ENCODE peak calls at places on chromosomes 1 and 21, in four cellular contexts. Z is neuronal stem cell; M is A549; R is CD8-positive, alpha-beta T cell. K is an unnamed sample.

GRCh38 chr1:171817511-171818265 is 23.6 kb upstream of the DNM3 start:
- DNase-seq in R (no peak), Z (no peak), M (peak), K (no peak)

GRCh38 chr1:222031286-222031685 is 289.4 kb upstream of the DUSP10 start:
- DNase-seq in R (no peak), M (no peak), Z (no peak), K (no peak)

GRCh38 chr1:8818325-8818775 is 910 bp upstream of the RERE start:
- DNase-seq in M (peak), R (no peak), Z (no peak), K (peak)

GRCh38 chr1:15308621-15309027 is 61.6 kb downstream of the FHAD1 start:
- DNase-seq in M (no peak), Z (no peak), R (no peak), K (no peak)

GRCh38 chr1:187047298-187047697 is 218.5 kb downstream of the PLA2G4A start:
- DNase-seq in M (no peak), R (no peak), Z (no peak), K (no peak)

GRCh38 chr1:19676438-19676922 is 11.8 kb downstream of the HTR6 start:
- DNase-seq in Z (peak), M (no peak), R (no peak), K (no peak)

GRCh38 chr21:29540289-29540688 is 241.6 kb downstream of the BACH1 start:
- DNase-seq in Z (no peak), M (no peak), R (no peak), K (no peak)

GRCh38 chr1:153363641-153364040 is 6.0 kb downstream of the S100A9 start:
- DNase-seq in R (peak), M (no peak), Z (no peak), K (no peak)

GRCh38 chr1:17539526-17540254 is at the start of gene ARHGEF10L:
- DNase-seq in R (no peak), Z (peak), M (no peak), K (no peak)

GRCh38 chr1:10020668-10021067 is 12.1 kb upstream of the UBE4B start:
- DNase-seq in Z (no peak), R (no peak), M (no peak), K (no peak)

GRCh38 chr1:104195395-104195794 is 445.7 kb downstream of the AMY1C start:
- DNase-seq in M (no peak), R (no peak), Z (no peak), K (no peak)

GRCh38 chr1:90721210-90722194 is 4.4 kb upstream of the BARHL2 start:
- DNase-seq in M (peak), Z (no peak), R (peak), K (no peak)

GRCh38 chr1:183497218-183497617 is 24.9 kb downstream of the SMG7 start:
- DNase-seq in R (no peak), Z (no peak), M (no peak), K (no peak)

GRCh38 chr1:147115496-147115895 is 56.8 kb downstream of the PRKAB2 start:
- DNase-seq in M (no peak), Z (no peak), R (no peak), K (no peak)

GRCh38 chr1:153816283-153816904 is 41.2 kb downstream of the SLC27A3 start:
- DNase-seq in M (no peak), R (no peak), Z (no peak), K (no peak)

GRCh38 chr1:224433671-224434446 is 738 bp downstream of the WDR26 start:
- DNase-seq in R (peak), Z (peak), M (no peak), K (peak)

GRCh38 chr1:107434379-107434728 is 293.5 kb downstream of the NTNG1 start:
- DNase-seq in M (no peak), R (no peak), Z (no peak), K (no peak)

GRCh38 chr1:208154679-208155078 is 89.5 kb downstream of the PLXNA2 start:
- DNase-seq in Z (no peak), R (no peak), M (no peak), K (no peak)

GRCh38 chr1:204694145-204694544 is 8.6 kb upstream of the LRRN2 start:
- DNase-seq in R (no peak), Z (no peak), M (no peak), K (no peak)

GRCh38 chr1:30798389-30798951 is 40.9 kb upstream of the LAPTM5 start:
- DNase-seq in Z (no peak), R (no peak), M (no peak), K (no peak)

GRCh38 chr1:50591598-50591997 is 168.4 kb upstream of the DMRTA2 start:
- DNase-seq in Z (no peak), M (no peak), R (no peak), K (no peak)

GRCh38 chr1:12047120-12047876 is 15.8 kb upstream of the TNFRSF8 start:
- DNase-seq in Z (no peak), R (no peak), M (no peak), K (no peak)

GRCh38 chr1:236016083-236016482 is 48.8 kb downstream of the NID1 start:
- DNase-seq in R (peak), M (no peak), Z (no peak), K (no peak)

GRCh38 chr1:54405894-54406293 is 300 bp downstream of the SSBP3 start:
- DNase-seq in M (no peak), R (no peak), Z (no peak), K (no peak)

GRCh38 chr21:25638634-25639166 is 358 bp upstream of the JAM2 start:
- DNase-seq in M (no peak), R (no peak), Z (peak), K (no peak)

GRCh38 chr1:211935448-211935970 is 99.8 kb downstream of the INTS7 start:
- DNase-seq in Z (no peak), M (no peak), R (no peak), K (no peak)

GRCh38 chr1:25006770-25007169 is 76.7 kb upstream of the RUNX3 start:
- DNase-seq in Z (no peak), R (no peak), M (no peak), K (no peak)

GRCh38 chr1:232183802-232184201 is 446.1 kb downstream of the SIPA1L2 start:
- DNase-seq in M (no peak), Z (no peak), R (no peak), K (no peak)

GRCh38 chr1:93575586-93576271 is 105.9 kb downstream of the BCAR3 start:
- DNase-seq in R (no peak), Z (peak), M (no peak), K (no peak)

GRCh38 chr21:35350965-35351364 is 301.9 kb upstream of the RUNX1 start:
- DNase-seq in R (no peak), M (no peak), Z (no peak), K (no peak)

GRCh38 chr1:10400013-10400412 is 1.1 kb downstream of the PGD start:
- DNase-seq in Z (no peak), R (no peak), M (no peak), K (no peak)

GRCh38 chr1:46134660-46135331 is 2.4 kb upstream of the PIK3R3 start:
- DNase-seq in Z (no peak), R (no peak), M (peak), K (peak)

GRCh38 chr1:79815115-79815514 is 808.6 kb upstream of the ADGRL4 start:
- DNase-seq in R (no peak), Z (no peak), M (no peak), K (no peak)

GRCh38 chr1:183234660-183235476 is 48.8 kb downstream of the LAMC2 start:
- DNase-seq in M (peak), Z (peak), R (no peak), K (peak)

GRCh38 chr1:62212411-62212810 is 17.8 kb downstream of the L1TD1 start:
- DNase-seq in M (no peak), Z (no peak), R (no peak), K (no peak)

GRCh38 chr1:40435471-40435870 is 14.8 kb upstream of the ZFP69B start:
- DNase-seq in Z (no peak), M (no peak), R (no peak), K (no peak)

GRCh38 chr1:201593200-201593828 is 54.4 kb downstream of the NAV1 start:
- DNase-seq in M (peak), R (no peak), Z (no peak), K (no peak)

GRCh38 chr1:44802306-44803061 is 2.3 kb downstream of the PLK3 start:
- DNase-seq in R (no peak), Z (peak), M (no peak), K (no peak)

GRCh38 chr1:84692391-84692790 is 2.1 kb upstream of the SSX2IP start:
- DNase-seq in M (no peak), R (no peak), Z (no peak), K (no peak)

DNA sequence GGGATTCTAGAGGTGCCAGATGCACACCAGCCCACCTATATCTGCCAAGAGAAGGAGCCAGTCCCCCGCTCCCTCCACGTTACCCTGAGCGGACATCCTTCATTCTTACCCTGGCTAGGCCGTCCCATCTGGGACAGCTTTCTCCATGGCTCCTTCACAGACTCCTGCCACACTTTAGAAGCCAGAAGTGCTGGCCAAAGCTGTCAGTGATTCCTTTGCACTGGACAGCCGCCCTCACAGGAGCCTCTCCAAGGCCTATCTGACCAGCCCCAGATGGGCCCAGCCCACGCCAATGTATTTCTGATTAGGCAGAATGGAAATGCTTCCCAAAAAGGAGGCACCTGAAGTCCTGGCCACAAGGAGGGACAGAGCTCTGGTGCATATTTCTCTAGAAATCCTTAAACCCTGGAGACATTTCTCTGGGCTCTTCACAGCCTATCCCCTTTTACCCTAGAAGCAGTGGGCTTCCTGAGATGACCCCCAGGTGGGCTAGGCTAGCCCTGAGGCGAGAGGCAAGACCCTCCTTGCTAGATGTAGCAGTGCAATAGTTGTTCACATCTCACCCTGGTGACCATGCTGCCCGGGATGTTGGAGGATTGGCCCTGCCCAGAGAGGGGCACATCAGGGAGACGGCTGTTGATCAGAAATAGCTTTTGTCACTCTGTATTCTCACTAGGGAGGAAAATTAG is 44.1 kb downstream of the RASSF5 start:
- DNase-seq in M (no peak), R (no peak), Z (no peak), K (no peak)
- H3K27ac ChIP-seq in M (no peak), R (peak), Z (no peak), K (no peak)

GRCh38 chr1:23101891-23102688 is 66.6 kb downstream of the LUZP1 start:
- DNase-seq in Z (no peak), M (no peak), R (no peak), K (no peak)

GRCh38 chr1:23099171-23099536 is 69.5 kb downstream of the LUZP1 start:
- DNase-seq in M (no peak), R (no peak), Z (no peak), K (no peak)

GRCh38 chr1:23098463-23099170 is 70.0 kb downstream of the LUZP1 start:
- DNase-seq in Z (peak), R (peak), M (peak), K (peak)

GRCh38 chr1:23101101-23101827 is 67.4 kb downstream of the LUZP1 start:
- DNase-seq in Z (no peak), M (peak), R (no peak), K (no peak)

GRCh38 chr1:23100074-23100748 is 68.4 kb downstream of the LUZP1 start:
- DNase-seq in Z (peak), R (no peak), M (peak), K (peak)
- H3K27ac ChIP-seq in Z (peak), R (no peak), M (peak), K (peak)

GRCh38 chr1:228917342-228917741 is 182.1 kb downstream of the RHOU start:
- DNase-seq in R (no peak), M (no peak), Z (no peak), K (no peak)

GRCh38 chr1:228911225-228911624 is 175.9 kb downstream of the RHOU start:
- DNase-seq in M (no peak), Z (no peak), R (no peak), K (no peak)

GRCh38 chr1:228918335-228918734 is 183.1 kb downstream of the RHOU start:
- DNase-seq in M (no peak), Z (no peak), R (no peak), K (no peak)

GRCh38 chr1:228914700-228915099 is 179.4 kb downstream of the RHOU start:
- DNase-seq in Z (no peak), R (no peak), M (no peak), K (peak)

GRCh38 chr1:228913649-228914048 is 178.4 kb downstream of the RHOU start:
- DNase-seq in Z (peak), M (no peak), R (no peak), K (peak)
- H3K27ac ChIP-seq in Z (peak), M (no peak), R (no peak), K (no peak)

GRCh38 chr1:99975569-99975968 is 5.8 kb downstream of the SLC35A3 start:
- DNase-seq in Z (no peak), R (no peak), M (no peak), K (no peak)
- H3K27ac ChIP-seq in Z (no peak), R (no peak), M (no peak), K (no peak)

GRCh38 chr1:226428348-226429050 is 20.6 kb upstream of the PARP1 start:
- DNase-seq in Z (no peak), R (no peak), M (no peak), K (no peak)
- H3K27ac ChIP-seq in Z (no peak), R (no peak), M (no peak), K (no peak)

GRCh38 chr1:169529068-169529642 is 43.4 kb upstream of the SLC19A2 start:
- DNase-seq in Z (peak), M (no peak), R (no peak), K (no peak)
- H3K27ac ChIP-seq in Z (no peak), M (no peak), R (no peak), K (no peak)

DNA sequence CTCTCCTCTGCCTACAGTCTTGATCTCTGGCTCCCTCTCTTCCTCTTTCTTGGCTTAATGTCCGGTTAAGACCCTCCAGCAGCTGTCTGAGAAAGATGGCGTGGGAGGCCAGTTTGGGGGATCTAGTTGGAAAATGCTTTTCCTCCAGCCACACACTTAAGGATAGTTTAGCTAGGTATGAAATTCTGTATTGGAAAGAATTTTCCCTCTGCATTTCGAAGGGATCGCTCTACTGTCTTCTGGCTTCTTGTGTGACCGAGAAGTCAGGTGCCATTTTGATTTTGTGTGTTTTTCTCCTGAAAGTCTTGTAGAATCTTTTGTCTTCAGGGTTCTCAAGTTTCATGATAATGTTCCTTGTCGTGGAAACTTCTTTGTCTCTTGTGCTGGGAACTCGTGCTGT is 28.0 kb downstream of the PRKCZ start:
- DNase-seq in Z (no peak), R (no peak), M (no peak), K (no peak)
- H3K27ac ChIP-seq in Z (no peak), R (no peak), M (no peak), K (no peak)

GRCh38 chr1:159015440-159015909 is 5.8 kb downstream of the IFI16 start:
- DNase-seq in M (peak), Z (no peak), R (peak), K (peak)
- H3K27ac ChIP-seq in M (peak), Z (no peak), R (no peak), K (peak)

GRCh38 chr21:44028287-44028659 is 16.2 kb downstream of the TRAPPC10 start:
- DNase-seq in R (no peak), M (no peak), Z (no peak), K (no peak)
- H3K27ac ChIP-seq in R (no peak), M (no peak), Z (no peak), K (no peak)